ENCODE peak calls at places on chromosomes 2 and 18, in six cellular contexts. One of them, this sample, is unnamed.

GRCh38 chr2:30195011-30195410 is 36.3 kb upstream of the LBH start:
- DNase-seq in psoas muscle: no peak
- DNase-seq in spleen: no peak
- DNase-seq in HFF-Myc: no peak
- DNase-seq in IMR-90: no peak
- DNase-seq in sigmoid colon: peak; percentile 56
- DNase-seq in this sample: no peak

GRCh38 chr2:166610180-166610919 is 116.3 kb upstream of the SCN7A start:
- DNase-seq in psoas muscle: no peak
- DNase-seq in spleen: peak; percentile 79
- DNase-seq in HFF-Myc: no peak
- DNase-seq in IMR-90: no peak
- DNase-seq in sigmoid colon: peak; percentile 63
- DNase-seq in this sample: no peak

GRCh38 chr18:77635441-77635840 is 385.8 kb downstream of the GALR1 start:
- DNase-seq in psoas muscle: no peak
- DNase-seq in spleen: no peak
- DNase-seq in HFF-Myc: no peak
- DNase-seq in IMR-90: no peak
- DNase-seq in sigmoid colon: peak; percentile 81
- DNase-seq in this sample: no peak

GRCh38 chr2:171763602-171764001 is 76.3 kb downstream of the DYNC1I2 start:
- DNase-seq in psoas muscle: no peak
- DNase-seq in spleen: no peak
- DNase-seq in HFF-Myc: no peak
- DNase-seq in IMR-90: no peak
- DNase-seq in sigmoid colon: no peak
- DNase-seq in this sample: no peak

GRCh38 chr2:166068981-166069380 is 58.8 kb downstream of the SCN1A start:
- DNase-seq in psoas muscle: no peak
- DNase-seq in spleen: no peak
- DNase-seq in HFF-Myc: no peak
- DNase-seq in IMR-90: peak; percentile 57
- DNase-seq in sigmoid colon: no peak
- DNase-seq in this sample: no peak

GRCh38 chr2:234691968-234692955 is 195.4 kb upstream of the ARL4C start:
- DNase-seq in psoas muscle: no peak
- DNase-seq in spleen: no peak
- DNase-seq in HFF-Myc: no peak
- DNase-seq in IMR-90: no peak
- DNase-seq in sigmoid colon: no peak
- DNase-seq in this sample: no peak

GRCh38 chr2:234999740-235000425 is 48.1 kb downstream of the SH3BP4 start:
- DNase-seq in psoas muscle: peak; percentile 9
- DNase-seq in spleen: no peak
- DNase-seq in HFF-Myc: no peak
- DNase-seq in IMR-90: no peak
- DNase-seq in sigmoid colon: no peak
- DNase-seq in this sample: no peak

GRCh38 chr2:225916692-225917091 is 517.2 kb downstream of the NYAP2 start:
- DNase-seq in psoas muscle: no peak
- DNase-seq in spleen: no peak
- DNase-seq in HFF-Myc: no peak
- DNase-seq in IMR-90: no peak
- DNase-seq in sigmoid colon: no peak
- DNase-seq in this sample: no peak

GRCh38 chr2:10722252-10722825 is 909 bp downstream of the ATP6V1C2 start:
- DNase-seq in psoas muscle: no peak
- DNase-seq in spleen: no peak
- DNase-seq in HFF-Myc: no peak
- DNase-seq in IMR-90: no peak
- DNase-seq in sigmoid colon: no peak
- DNase-seq in this sample: no peak

GRCh38 chr2:64268330-64268729 is 124.1 kb upstream of the PELI1 start:
- DNase-seq in psoas muscle: no peak
- DNase-seq in spleen: no peak
- DNase-seq in HFF-Myc: no peak
- DNase-seq in IMR-90: no peak
- DNase-seq in sigmoid colon: no peak
- DNase-seq in this sample: no peak

GRCh38 chr2:36797324-36798070 is 101.0 kb downstream of the VIT start:
- DNase-seq in psoas muscle: no peak
- DNase-seq in spleen: no peak
- DNase-seq in HFF-Myc: no peak
- DNase-seq in IMR-90: no peak
- DNase-seq in sigmoid colon: no peak
- DNase-seq in this sample: no peak

GRCh38 chr18:76323891-76324290 is 171.2 kb downstream of the ZNF516 start:
- DNase-seq in psoas muscle: no peak
- DNase-seq in spleen: no peak
- DNase-seq in HFF-Myc: no peak
- DNase-seq in IMR-90: no peak
- DNase-seq in sigmoid colon: no peak
- DNase-seq in this sample: no peak

GRCh38 chr2:33086400-33087015 is 139.8 kb downstream of the LTBP1 start:
- DNase-seq in psoas muscle: no peak
- DNase-seq in spleen: no peak
- DNase-seq in HFF-Myc: no peak
- DNase-seq in IMR-90: peak; percentile 67
- DNase-seq in sigmoid colon: no peak
- DNase-seq in this sample: no peak

GRCh38 chr2:84965192-84965516 is 5.8 kb upstream of the KCMF1 start:
- DNase-seq in psoas muscle: no peak
- DNase-seq in spleen: no peak
- DNase-seq in HFF-Myc: no peak
- DNase-seq in IMR-90: no peak
- DNase-seq in sigmoid colon: peak; percentile 8
- DNase-seq in this sample: no peak

GRCh38 chr2:181861379-181861778 is 30.2 kb upstream of the ITPRID2 start:
- DNase-seq in psoas muscle: no peak
- DNase-seq in spleen: no peak
- DNase-seq in HFF-Myc: no peak
- DNase-seq in IMR-90: no peak
- DNase-seq in sigmoid colon: no peak
- DNase-seq in this sample: no peak

GRCh38 chr2:178258916-178259315 is 64.6 kb downstream of the OSBPL6 start:
- DNase-seq in psoas muscle: no peak
- DNase-seq in spleen: no peak
- DNase-seq in HFF-Myc: no peak
- DNase-seq in IMR-90: peak; percentile 50
- DNase-seq in sigmoid colon: no peak
- DNase-seq in this sample: no peak

GRCh38 chr18:58046087-58046793 is 2.2 kb downstream of the NEDD4L start:
- DNase-seq in psoas muscle: no peak
- DNase-seq in spleen: no peak
- DNase-seq in HFF-Myc: no peak
- DNase-seq in IMR-90: no peak
- DNase-seq in sigmoid colon: no peak
- DNase-seq in this sample: no peak

GRCh38 chr2:9033385-9034175 is 30.1 kb upstream of the MBOAT2 start:
- DNase-seq in psoas muscle: no peak
- DNase-seq in spleen: no peak
- DNase-seq in HFF-Myc: no peak
- DNase-seq in IMR-90: no peak
- DNase-seq in sigmoid colon: no peak
- DNase-seq in this sample: no peak

GRCh38 chr18:49730951-49731391 is 82.4 kb downstream of the ACAA2 start:
- DNase-seq in psoas muscle: no peak
- DNase-seq in spleen: no peak
- DNase-seq in HFF-Myc: no peak
- DNase-seq in IMR-90: no peak
- DNase-seq in sigmoid colon: no peak
- DNase-seq in this sample: no peak

GRCh38 chr18:79489048-79489899 is 93.5 kb downstream of the NFATC1 start:
- DNase-seq in psoas muscle: peak; percentile 51
- DNase-seq in spleen: peak; percentile 68
- DNase-seq in HFF-Myc: no peak
- DNase-seq in IMR-90: no peak
- DNase-seq in sigmoid colon: peak; percentile 61
- DNase-seq in this sample: no peak

GRCh38 chr2:201847483-201847882 is 41.1 kb downstream of the CDK15 start:
- DNase-seq in psoas muscle: no peak
- DNase-seq in spleen: no peak
- DNase-seq in HFF-Myc: no peak
- DNase-seq in IMR-90: peak; percentile 47
- DNase-seq in sigmoid colon: no peak
- DNase-seq in this sample: peak; percentile 59

GRCh38 chr2:19073522-19073921 is 284.9 kb downstream of the OSR1 start:
- DNase-seq in psoas muscle: peak; percentile 87
- DNase-seq in spleen: no peak
- DNase-seq in HFF-Myc: peak; percentile 82
- DNase-seq in IMR-90: peak; percentile 83
- DNase-seq in sigmoid colon: no peak
- DNase-seq in this sample: no peak

GRCh38 chr2:217049931-217050330 is 190.1 kb upstream of the TNP1 start:
- DNase-seq in psoas muscle: peak; percentile 75
- DNase-seq in spleen: no peak
- DNase-seq in HFF-Myc: no peak
- DNase-seq in IMR-90: no peak
- DNase-seq in sigmoid colon: no peak
- DNase-seq in this sample: no peak

GRCh38 chr2:162243305-162243693 is at the start of gene FAP:
- DNase-seq in psoas muscle: no peak
- DNase-seq in spleen: no peak
- DNase-seq in HFF-Myc: peak; percentile 86
- DNase-seq in IMR-90: peak; percentile 95
- DNase-seq in sigmoid colon: no peak
- DNase-seq in this sample: peak; percentile 87
- H3K4me3 ChIP-seq in psoas muscle: peak within 1 kb of the TSS; percentile 40
- H3K4me3 ChIP-seq in spleen: no peak within 1 kb of the TSS
- H3K4me3 ChIP-seq in HFF-Myc: peak within 1 kb of the TSS; percentile 63
- H3K4me3 ChIP-seq in IMR-90: peak within 1 kb of the TSS; percentile 72
- H3K4me3 ChIP-seq in sigmoid colon: peak within 1 kb of the TSS; percentile 27
- H3K4me3 ChIP-seq in this sample: peak within 1 kb of the TSS; percentile 64

GRCh38 chr2:121902616-121903015 is 147.2 kb downstream of the TSN start:
- DNase-seq in psoas muscle: no peak
- DNase-seq in spleen: no peak
- DNase-seq in HFF-Myc: no peak
- DNase-seq in IMR-90: no peak
- DNase-seq in sigmoid colon: no peak
- DNase-seq in this sample: no peak
- TF ChIP-seq CTCF in psoas muscle: no peak
- TF ChIP-seq CTCF in spleen: no peak
- TF ChIP-seq CTCF in HFF-Myc: no peak
- TF ChIP-seq CTCF in IMR-90: no peak
- TF ChIP-seq CTCF in sigmoid colon: no peak
- TF ChIP-seq CTCF in this sample: no peak

GRCh38 chr2:28974252-28974651 is 6.8 kb upstream of the TOGARAM2 start:
- DNase-seq in psoas muscle: no peak
- DNase-seq in spleen: no peak
- DNase-seq in HFF-Myc: no peak
- DNase-seq in IMR-90: no peak
- DNase-seq in sigmoid colon: no peak
- DNase-seq in this sample: no peak

GRCh38 chr2:28976584-28976983 is 4.5 kb upstream of the TOGARAM2 start:
- DNase-seq in psoas muscle: no peak
- DNase-seq in spleen: no peak
- DNase-seq in HFF-Myc: no peak
- DNase-seq in IMR-90: peak; percentile 84
- DNase-seq in sigmoid colon: peak; percentile 56
- DNase-seq in this sample: no peak

GRCh38 chr2:28970464-28971160 is 10.5 kb upstream of the TOGARAM2 start:
- DNase-seq in psoas muscle: no peak
- DNase-seq in spleen: no peak
- DNase-seq in HFF-Myc: no peak
- DNase-seq in IMR-90: no peak
- DNase-seq in sigmoid colon: peak; percentile 48
- DNase-seq in this sample: no peak

GRCh38 chr2:28975671-28976070 is 5.4 kb upstream of the TOGARAM2 start:
- DNase-seq in psoas muscle: no peak
- DNase-seq in spleen: no peak
- DNase-seq in HFF-Myc: no peak
- DNase-seq in IMR-90: no peak
- DNase-seq in sigmoid colon: peak; percentile 24
- DNase-seq in this sample: no peak

DNA sequence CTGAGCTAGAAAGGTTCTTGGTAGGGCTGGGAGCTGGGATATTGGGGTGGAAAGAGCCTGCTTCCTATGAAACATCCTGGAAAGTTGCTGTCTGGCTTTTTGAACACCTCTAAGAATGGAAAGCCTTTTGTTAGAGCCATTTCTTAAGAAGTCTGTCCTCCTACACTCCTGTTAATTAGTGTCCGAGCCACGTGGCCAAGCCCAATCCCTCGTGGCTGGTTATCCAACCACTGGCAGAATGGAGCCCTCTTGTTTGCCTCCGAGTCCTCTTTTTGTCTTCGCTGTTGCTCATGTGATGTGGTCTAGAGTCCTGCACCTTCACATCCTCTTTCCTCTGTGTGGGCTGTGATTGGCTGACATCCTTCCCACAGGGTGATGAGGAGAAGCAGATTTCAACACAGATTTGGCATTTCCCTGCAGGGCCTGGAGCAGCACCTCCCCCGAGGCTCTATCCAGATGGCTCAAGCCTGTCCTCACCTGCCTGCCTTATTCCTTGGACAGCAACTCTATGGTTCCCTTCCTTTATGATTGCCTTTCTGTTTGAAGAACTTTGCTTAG is 8.2 kb upstream of the TOGARAM2 start:
- DNase-seq in psoas muscle: no peak
- DNase-seq in spleen: no peak
- DNase-seq in HFF-Myc: no peak
- DNase-seq in IMR-90: no peak
- DNase-seq in sigmoid colon: peak; percentile 13
- DNase-seq in this sample: no peak
- H3K4me3 ChIP-seq in psoas muscle: no peak overlapping the region
- H3K4me3 ChIP-seq in spleen: no peak overlapping the region
- H3K4me3 ChIP-seq in HFF-Myc: no peak overlapping the region
- H3K4me3 ChIP-seq in IMR-90: no peak overlapping the region
- H3K4me3 ChIP-seq in sigmoid colon: no peak overlapping the region
- H3K4me3 ChIP-seq in this sample: no peak overlapping the region

GRCh38 chr18:62637807-62638687 is 77.3 kb upstream of the PHLPP1 start:
- DNase-seq in psoas muscle: no peak
- DNase-seq in spleen: no peak
- DNase-seq in HFF-Myc: no peak
- DNase-seq in IMR-90: peak; percentile 6
- DNase-seq in sigmoid colon: no peak
- DNase-seq in this sample: no peak
- TF ChIP-seq CTCF in psoas muscle: peak; percentile 55
- TF ChIP-seq CTCF in spleen: peak; percentile 46
- TF ChIP-seq CTCF in HFF-Myc: peak; percentile 71
- TF ChIP-seq CTCF in IMR-90: peak; percentile 29
- TF ChIP-seq CTCF in sigmoid colon: no peak
- TF ChIP-seq CTCF in this sample: peak; percentile 29

GRCh38 chr2:98606431-98606830 is 1.9 kb downstream of the COA5 start:
- DNase-seq in psoas muscle: no peak
- DNase-seq in spleen: no peak
- DNase-seq in HFF-Myc: no peak
- DNase-seq in IMR-90: no peak
- DNase-seq in sigmoid colon: no peak
- DNase-seq in this sample: no peak
- H3K4me3 ChIP-seq in psoas muscle: peak overlapping the region; percentile 98
- H3K4me3 ChIP-seq in spleen: no peak overlapping the region
- H3K4me3 ChIP-seq in HFF-Myc: no peak overlapping the region
- H3K4me3 ChIP-seq in IMR-90: no peak overlapping the region
- H3K4me3 ChIP-seq in sigmoid colon: no peak overlapping the region
- H3K4me3 ChIP-seq in this sample: no peak overlapping the region